ENCODE peak calls at places on chromosome 2, in four cellular contexts. K is NCI-H774, G is NCI-H2081, S is anterior cingulate cortex. B is an unnamed sample.

GRCh38 chr2:9336209-9336533 is 87.2 kb downstream of the ITGB1BP1 start:
- DNase-seq in K (peak), G (peak), S (no peak), B (no peak)

GRCh38 chr2:203814661-203815540 is 52.7 kb upstream of the CTLA4 start:
- DNase-seq in K (peak), G (peak), S (peak), B (peak)

GRCh38 chr2:16162491-16163040 is 222.2 kb downstream of the MYCN start:
- DNase-seq in K (no peak), G (no peak), S (no peak), B (no peak)

GRCh38 chr2:88545118-88545517 is 82.1 kb downstream of the EIF2AK3 start:
- DNase-seq in K (no peak), G (no peak), S (no peak), B (no peak)

GRCh38 chr2:33071591-33071990 is 124.8 kb downstream of the LTBP1 start:
- DNase-seq in K (no peak), G (no peak), S (no peak), B (no peak)

GRCh38 chr2:44348385-44348784 is 12.9 kb downstream of the PREPL start:
- DNase-seq in K (no peak), G (no peak), S (no peak), B (no peak)

GRCh38 chr2:98867539-98868309 is 68.3 kb downstream of the CRACDL start:
- DNase-seq in K (no peak), G (no peak), S (no peak), B (no peak)

GRCh38 chr2:241203218-241204009 is 14.9 kb downstream of the ANO7 start:
- DNase-seq in K (no peak), G (no peak), S (no peak), B (no peak)

GRCh38 chr2:28970464-28971160 is 10.5 kb upstream of the TOGARAM2 start:
- DNase-seq in K (no peak), G (no peak), S (no peak), B (no peak)

GRCh38 chr2:136048886-136049832 is 63.7 kb upstream of the DARS1 start:
- DNase-seq in K (no peak), G (no peak), S (no peak), B (no peak)